ENCODE peak calls at places on chromosomes 6 and 20, in five cellular contexts. E is B cell, X is lung, J is ovary, Y is NB4. N is an unnamed sample.

GRCh38 chr6:145091827-145092164 is 643.5 kb downstream of the EPM2A start:
- DNase-seq in E (no peak), X (no peak), J (no peak), Y (no peak), N (no peak)

GRCh38 chr20:3805594-3806264 is 9.6 kb downstream of the CDC25B start:
- DNase-seq in E (no peak), X (no peak), J (no peak), Y (peak; percentile 49), N (peak; percentile 58)

GRCh38 chr6:151652338-151652737 is 155.1 kb upstream of the ESR1 start:
- DNase-seq in E (no peak), X (no peak), J (no peak), Y (no peak), N (peak; percentile 32)

GRCh38 chr20:57437267-57437666 is 46.1 kb downstream of the RBM38 start:
- DNase-seq in E (no peak), X (no peak), J (no peak), Y (no peak), N (no peak)

GRCh38 chr6:44096615-44097014 is 30.6 kb downstream of the MRPL14 start:
- DNase-seq in E (peak; percentile 78), X (peak; percentile 81), J (peak; percentile 81), Y (peak; percentile 77), N (peak; percentile 82)

GRCh38 chr6:18330548-18331066 is 56.5 kb upstream of the RNF144B start:
- DNase-seq in E (no peak), X (no peak), J (no peak), Y (no peak), N (no peak)

GRCh38 chr6:170127151-170127550 is 163.7 kb downstream of the DLL1 start:
- DNase-seq in E (no peak), X (no peak), J (peak; percentile 21), Y (no peak), N (no peak)

GRCh38 chr6:158865769-158866168 is 46.6 kb upstream of the EZR start:
- DNase-seq in E (no peak), X (no peak), J (no peak), Y (no peak), N (no peak)

GRCh38 chr6:64815718-64816117 is 891.3 kb downstream of the EYS start:
- DNase-seq in E (no peak), X (no peak), J (no peak), Y (peak; percentile 18), N (no peak)

GRCh38 chr6:32212076-32212760 is 11.6 kb downstream of the NOTCH4 start:
- DNase-seq in E (no peak), X (no peak), J (no peak), Y (no peak), N (no peak)

GRCh38 chr6:52544325-52545022 is 32.4 kb downstream of the TRAM2 start:
- DNase-seq in E (no peak), X (no peak), J (no peak), Y (no peak), N (no peak)

GRCh38 chr6:35177139-35177538 is 36.0 kb upstream of the TCP11 start:
- DNase-seq in E (peak; percentile 20), X (no peak), J (no peak), Y (peak; percentile 42), N (no peak)

GRCh38 chr6:5257400-5257799 is 3.4 kb downstream of the LYRM4 start:
- DNase-seq in E (no peak), X (no peak), J (no peak), Y (no peak), N (no peak)

GRCh38 chr20:61405007-61405406 is 152.9 kb downstream of the CDH4 start:
- DNase-seq in E (no peak), X (no peak), J (no peak), Y (no peak), N (no peak)

GRCh38 chr6:42131531-42131930 is 10.9 kb downstream of the C6orf132 start:
- DNase-seq in E (no peak), X (no peak), J (no peak), Y (no peak), N (no peak)

GRCh38 chr6:141110486-141110885 is 1022.2 kb upstream of the GJE1 start:
- DNase-seq in E (no peak), X (no peak), J (no peak), Y (no peak), N (no peak)

GRCh38 chr20:46111028-46111835 is 6.9 kb upstream of the CD40 start:
- DNase-seq in E (peak; percentile 72), X (peak; percentile 46), J (no peak), Y (no peak), N (no peak)

GRCh38 chr6:54992789-54993188 is 146.2 kb downstream of the FAM83B start:
- DNase-seq in E (no peak), X (no peak), J (no peak), Y (peak; percentile 32), N (peak; percentile 13)

GRCh38 chr6:44041461-44042260 is 85.6 kb downstream of the MRPL14 start:
- DNase-seq in E (no peak), X (no peak), J (peak; percentile 54), Y (peak; percentile 78), N (no peak)

GRCh38 chr6:131574133-131574532 is 1.1 kb downstream of the ARG1 start:
- DNase-seq in E (no peak), X (no peak), J (no peak), Y (no peak), N (no peak)

GRCh38 chr6:169171951-169172350 is 81.7 kb downstream of the THBS2 start:
- DNase-seq in E (no peak), X (peak; percentile 18), J (no peak), Y (no peak), N (no peak)

GRCh38 chr6:102387351-102388033 is 994.0 kb downstream of the GRIK2 start:
- DNase-seq in E (no peak), X (no peak), J (no peak), Y (no peak), N (no peak)

GRCh38 chr6:165987483-165988305 is 180.0 kb downstream of the TBXT start:
- DNase-seq in E (no peak), X (no peak), J (peak; percentile 97), Y (peak; percentile 30), N (peak; percentile 79)

N was measured in thyroid gland.